ENCODE peak calls at places on chromosomes 13 and 19, in nine cellular contexts. Z is adrenal gland, N is prostate gland, S is IMR-90, L is uterus, H is stomach, P is transverse colon, F is K562, J is upper lobe of left lung. U is an unnamed sample. For H3K4me1, the result is how much of the 10 kb centered on the place peaks cover.

GRCh38 chr19:14337510-14337909 is 43.7 kb upstream of the ADGRE5 start:
- DNase-seq in Z (no peak), N (no peak), S (no peak), L (no peak), H (peak), P (peak), F (peak), J (no peak), U (no peak)

GRCh38 chr13:52713894-52714293 is 25.7 kb downstream of the CNMD start:
- DNase-seq in Z (peak), N (no peak), S (no peak), L (no peak), H (no peak), P (peak), F (no peak), J (no peak), U (peak)

GRCh38 chr13:78121459-78122348 is 203.1 kb upstream of the EDNRB start:
- DNase-seq in Z (peak), N (peak), S (peak), L (peak), H (peak), P (peak), F (peak), J (no peak), U (no peak)

GRCh38 chr13:113736258-113736731 is 22.7 kb upstream of the TMEM255B start:
- DNase-seq in Z (no peak), N (no peak), S (no peak), L (no peak), H (no peak), P (peak), F (no peak), J (no peak), U (no peak)

GRCh38 chr13:112366907-112367646 is 9.1 kb upstream of the SPACA7 start:
- DNase-seq in Z (no peak), N (no peak), S (no peak), L (no peak), H (no peak), P (no peak), F (no peak), J (no peak), U (no peak)

GRCh38 chr19:42091300-42092266 is 15.6 kb downstream of the ZNF574 start:
- DNase-seq in Z (no peak), N (no peak), S (peak), L (peak), H (peak), P (peak), F (no peak), J (peak), U (no peak)

GRCh38 chr19:29516821-29517395 is 8.9 kb upstream of the VSTM2B start:
- DNase-seq in Z (no peak), N (no peak), S (no peak), L (no peak), H (no peak), P (no peak), F (no peak), J (no peak), U (peak)

GRCh38 chr13:25752957-25753540 is 298.8 kb downstream of the SHISA2 start:
- DNase-seq in Z (no peak), N (no peak), S (peak), L (peak), H (peak), P (peak), F (no peak), J (no peak), U (no peak)

GRCh38 chr13:75139291-75139690 is 342.7 kb downstream of the TBC1D4 start:
- DNase-seq in Z (no peak), N (no peak), S (peak), L (no peak), H (no peak), P (no peak), F (no peak), J (no peak), U (no peak)

GRCh38 chr13:73880365-73880764 is 253.8 kb downstream of the KLF12 start:
- DNase-seq in Z (no peak), N (no peak), S (peak), L (no peak), H (no peak), P (no peak), F (no peak), J (no peak), U (no peak)

GRCh38 chr19:7366701-7367420 is 18.1 kb downstream of the ARHGEF18 start:
- DNase-seq in Z (no peak), N (no peak), S (peak), L (no peak), H (no peak), P (no peak), F (peak), J (no peak), U (no peak)

GRCh38 chr19:7783991-7784421 is 21.0 kb downstream of the CLEC4M start:
- DNase-seq in Z (no peak), N (no peak), S (peak), L (no peak), H (no peak), P (no peak), F (no peak), J (no peak), U (no peak)

GRCh38 chr19:30978639-30979038 is 370.6 kb downstream of the TSHZ3 start:
- DNase-seq in Z (no peak), N (no peak), S (no peak), L (no peak), H (no peak), P (no peak), F (no peak), J (no peak), U (no peak)

GRCh38 chr13:39040206-39040605 is 1.9 kb downstream of the NHLRC3 start:
- DNase-seq in Z (no peak), N (no peak), S (no peak), L (no peak), H (no peak), P (no peak), F (no peak), J (no peak), U (no peak)

DNA sequence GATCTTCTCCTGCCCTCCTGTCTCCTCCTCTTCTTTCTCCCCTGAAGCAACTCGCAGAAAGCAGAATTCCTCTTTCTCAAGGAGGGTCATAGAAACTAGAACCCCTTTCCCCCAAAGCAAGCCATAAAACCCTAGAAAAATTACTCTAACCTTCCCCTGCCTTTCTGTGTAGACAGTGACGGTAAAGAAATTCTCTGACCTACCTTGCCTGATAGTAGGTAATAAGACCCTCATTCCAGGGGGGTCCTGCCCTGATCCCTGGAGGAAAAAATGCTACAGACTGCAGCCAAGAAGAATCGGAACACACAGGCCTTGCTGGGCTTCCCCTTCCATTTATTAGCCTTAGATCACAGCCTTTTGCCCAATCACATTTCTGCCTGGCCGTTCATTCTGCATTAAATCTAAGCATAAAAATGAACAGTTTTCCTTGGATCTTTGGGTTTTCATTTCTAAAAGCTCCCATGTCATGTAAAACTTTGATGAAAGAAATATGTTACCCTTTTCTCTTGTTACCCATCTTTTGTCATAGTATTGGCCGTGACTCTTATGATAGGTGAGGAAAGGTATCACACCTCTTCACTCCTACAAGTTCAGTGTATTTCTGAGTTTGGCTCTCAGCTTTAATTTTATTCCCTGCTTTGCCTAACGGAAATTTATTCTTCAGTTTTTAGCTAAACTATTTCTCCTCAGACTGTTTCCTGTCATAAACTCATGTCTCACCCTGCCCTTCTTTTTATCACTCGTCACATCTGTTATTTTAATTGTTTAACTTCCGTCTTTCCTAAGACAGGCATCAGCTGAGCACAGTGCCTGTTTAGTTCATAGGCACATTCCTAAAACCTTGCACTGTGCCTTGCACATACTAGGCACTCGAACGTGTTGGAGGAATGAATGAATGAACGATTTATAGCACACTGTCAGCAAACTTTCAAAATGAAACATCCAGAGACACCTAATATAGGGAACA is 20.4 kb upstream of the CPB2 start:
- DNase-seq in Z (no peak), N (no peak), S (no peak), L (no peak), H (no peak), P (no peak), F (peak), J (no peak), U (no peak)
- H3K4me1 ChIP-seq in Z (under half), N (under half), S (under half), L (under half), H (under half), P (under half), F (under half), J (under half), U (under half)

DNA sequence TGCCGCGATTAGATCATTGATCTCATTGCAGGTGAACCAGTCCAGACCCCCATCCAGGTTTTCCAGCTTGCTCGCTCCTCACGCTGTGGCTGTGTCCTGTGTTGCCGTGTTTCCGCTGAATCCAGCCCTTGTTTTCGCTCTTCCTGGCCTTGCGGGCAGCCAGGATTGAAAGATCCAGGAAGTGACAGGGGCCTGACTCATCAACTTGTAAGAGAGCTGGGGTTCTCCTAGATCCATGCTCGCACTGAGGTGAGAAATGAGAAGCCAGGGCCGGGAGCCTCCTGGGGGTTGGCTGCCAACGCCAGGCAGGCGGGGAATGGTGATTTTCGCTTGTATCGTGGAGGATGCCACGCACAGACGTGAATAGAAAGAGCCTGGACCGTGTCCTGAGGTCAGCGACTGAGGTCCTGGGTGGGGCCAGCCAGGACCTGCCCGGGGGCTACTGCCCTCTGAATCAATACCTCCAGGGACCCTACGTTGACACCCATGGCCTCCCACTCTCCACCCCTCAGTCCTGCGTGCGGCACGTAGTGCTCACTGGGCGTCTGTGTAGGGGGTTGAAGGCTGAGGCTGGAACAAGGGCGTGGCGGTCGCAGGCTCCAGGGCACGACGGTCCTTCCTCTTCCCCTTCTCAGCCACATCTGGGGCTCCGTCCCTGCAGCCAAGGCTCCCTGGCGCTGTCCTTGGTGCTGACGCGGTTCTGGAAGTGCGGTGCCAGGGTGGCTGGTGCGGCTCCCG is 7.3 kb upstream of the PTPRH start:
- DNase-seq in Z (peak), N (peak), S (peak), L (peak), H (peak), P (peak), F (peak), J (peak), U (peak)
- TF ChIP-seq CTCF in Z (no peak), N (no peak), S (peak), L (no peak), H (no peak), P (no peak), F (no peak), J (no peak), U (no peak)

DNA sequence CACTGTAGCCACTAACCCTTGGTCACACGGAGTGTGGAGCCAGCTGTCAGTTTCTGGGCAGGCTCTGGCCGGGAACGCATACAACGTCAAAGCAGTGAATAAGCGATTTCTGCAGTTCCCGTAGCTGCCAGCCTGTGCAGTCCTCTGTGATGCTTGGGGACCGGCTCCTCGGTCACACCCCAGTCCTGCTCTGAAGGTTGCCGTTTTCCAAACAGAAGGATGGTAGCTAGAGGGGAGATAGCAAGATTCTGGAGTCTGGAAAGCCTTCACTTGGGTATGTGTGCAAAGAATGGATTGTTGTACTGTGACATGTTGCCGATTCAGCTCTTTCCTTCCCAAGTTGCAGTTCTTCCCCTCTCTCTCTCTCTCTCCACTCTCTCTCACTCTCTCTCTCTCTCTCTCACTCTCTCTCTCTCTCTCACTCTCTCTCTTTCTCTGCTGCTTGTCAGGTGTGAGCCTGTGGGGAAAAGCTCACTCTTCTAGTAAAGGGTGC is 38.7 kb upstream of the C1QTNF9 start:
- DNase-seq in Z (peak), N (no peak), S (peak), L (peak), H (peak), P (peak), F (no peak), J (no peak), U (peak)
- TF ChIP-seq POLR2A in Z (peak), N (no peak), S (no peak), L (no peak), H (no peak), P (peak), F (no peak), J (no peak), U (no peak)

GRCh38 chr19:46717034-46717715 is at the start of gene PRKD2:
- DNase-seq in Z (peak), N (peak), S (peak), L (peak), H (peak), P (peak), F (peak), J (peak), U (peak)

GRCh38 chr19:46716672-46717033 is 261 bp downstream of the PRKD2 start:
- DNase-seq in Z (peak), N (no peak), S (no peak), L (no peak), H (no peak), P (no peak), F (no peak), J (no peak), U (no peak)

GRCh38 chr19:46714523-46715106 is 2.3 kb downstream of the PRKD2 start:
- DNase-seq in Z (no peak), N (no peak), S (no peak), L (no peak), H (no peak), P (no peak), F (no peak), J (no peak), U (no peak)

GRCh38 chr19:46716013-46716671 is 772 bp downstream of the PRKD2 start:
- DNase-seq in Z (peak), N (no peak), S (no peak), L (no peak), H (peak), P (peak), F (peak), J (no peak), U (peak)

DNA sequence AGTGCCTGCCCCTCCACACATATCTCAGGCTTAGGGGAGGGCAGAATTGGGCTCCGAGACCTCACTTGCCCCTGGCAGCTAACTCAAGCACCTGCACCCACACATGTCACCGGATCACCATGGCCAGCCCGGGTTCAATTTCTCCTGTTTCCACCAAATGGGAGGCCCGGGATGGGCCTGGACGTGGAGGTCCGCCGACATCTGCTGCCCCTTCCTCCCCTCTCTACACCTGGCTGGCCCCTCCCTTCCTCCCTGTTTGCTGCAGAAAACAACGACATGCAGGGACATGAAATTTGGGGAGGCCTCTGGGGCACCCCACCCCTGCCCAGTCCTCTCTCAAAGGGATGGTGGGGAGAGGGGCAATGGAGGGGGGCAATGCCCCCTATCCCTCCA is 1.3 kb downstream of the PRKD2 start:
- DNase-seq in Z (no peak), N (no peak), S (no peak), L (no peak), H (no peak), P (no peak), F (no peak), J (no peak), U (peak)
- H3K4me1 ChIP-seq in Z (under half), N (under half), S (under half), L (under half), H (under half), P (under half), F (under half), J (under half), U (under half)

DNA sequence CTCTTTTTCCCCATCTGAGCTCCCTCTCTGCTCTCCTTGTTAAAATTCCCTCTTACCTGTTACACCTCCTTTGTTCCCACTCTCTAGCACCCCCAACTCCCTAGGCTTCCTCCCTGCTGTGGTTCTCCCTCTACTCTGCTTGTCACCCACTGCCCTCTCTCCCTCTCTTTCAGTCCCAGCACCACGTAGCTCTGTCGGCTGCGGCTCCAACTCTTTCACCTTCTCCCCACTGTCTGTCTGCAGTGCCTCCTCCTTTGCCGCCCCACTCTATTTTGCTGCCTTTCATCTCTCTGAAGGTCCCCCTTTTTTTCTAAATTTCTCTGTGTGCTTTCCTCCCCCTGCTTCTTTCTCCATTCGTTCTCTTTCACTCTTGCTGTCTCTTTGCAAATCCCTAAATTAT is 1.1 kb downstream of the ZNF836 start:
- DNase-seq in Z (no peak), N (no peak), S (no peak), L (no peak), H (no peak), P (no peak), F (no peak), J (no peak), U (no peak)
- TF ChIP-seq CTCF in Z (no peak), N (no peak), S (no peak), L (no peak), H (no peak), P (no peak), F (no peak), J (no peak), U (no peak)

GRCh38 chr13:49936943-49937273 is 768 bp upstream of the SPRYD7 start:
- DNase-seq in Z (peak), N (no peak), S (no peak), L (no peak), H (no peak), P (no peak), F (no peak), J (peak), U (no peak)

GRCh38 chr13:49938274-49938673 is 2.1 kb upstream of the SPRYD7 start:
- DNase-seq in Z (no peak), N (no peak), S (no peak), L (no peak), H (no peak), P (peak), F (no peak), J (no peak), U (no peak)

GRCh38 chr13:49938921-49939320 is 2.8 kb upstream of the SPRYD7 start:
- DNase-seq in Z (no peak), N (no peak), S (no peak), L (no peak), H (peak), P (peak), F (no peak), J (no peak), U (no peak)

GRCh38 chr13:49935171-49936084 is 712 bp downstream of the SPRYD7 start:
- DNase-seq in Z (no peak), N (peak), S (peak), L (no peak), H (peak), P (peak), F (peak), J (no peak), U (peak)

GRCh38 chr13:49936085-49936942 is at the start of gene SPRYD7:
- DNase-seq in Z (peak), N (peak), S (peak), L (peak), H (peak), P (peak), F (peak), J (peak), U (peak)
- TF ChIP-seq POLR2A in Z (no peak), N (no peak), S (peak), L (no peak), H (no peak), P (peak), F (peak), J (no peak), U (peak)

U was measured in sigmoid colon.